ENCODE peak calls at places on chromosomes 5 and 9, in four cellular contexts. I is T-helper 2 cell, W is NCI-H2081, E is esophagus squamous epithelium. T is an unnamed sample.

GRCh38 chr5:107888541-107888940 is 217.8 kb upstream of the EFNA5 start:
- DNase-seq in W (no peak), I (no peak), E (no peak), T (no peak)

GRCh38 chr5:31193591-31194457 is at the start of gene CDH6:
- DNase-seq in W (peak; percentile 79), E (no peak), I (no peak), T (no peak)

GRCh38 chr9:134188421-134189166 is 24.2 kb upstream of the RNU6ATAC start:
- DNase-seq in I (no peak), E (no peak), W (no peak), T (no peak)

GRCh38 chr5:154273028-154273617 is 82.6 kb downstream of the GALNT10 start:
- DNase-seq in W (no peak), E (no peak), I (peak; percentile 50), T (no peak)

GRCh38 chr9:110069326-110070248 is 138.4 kb downstream of the C9orf152 start:
- DNase-seq in E (no peak), W (no peak), I (no peak), T (no peak)

GRCh38 chr9:107638922-107639321 is 149.4 kb upstream of the KLF4 start:
- DNase-seq in I (no peak), W (no peak), E (no peak), T (no peak)

GRCh38 chr5:164203581-164204225 is 698.3 kb downstream of the MAT2B start:
- DNase-seq in I (no peak), W (no peak), E (no peak), T (no peak)

GRCh38 chr5:64166201-64166959 is 737 bp downstream of the RNF180 start:
- DNase-seq in E (no peak), I (no peak), W (no peak), T (no peak)

GRCh38 chr9:113187935-113188595 is 33.0 kb downstream of the FKBP15 start:
- DNase-seq in E (no peak), W (no peak), I (no peak), T (no peak)

GRCh38 chr9:18478517-18479361 is 4.8 kb downstream of the ADAMTSL1 start:
- DNase-seq in I (no peak), E (no peak), W (no peak), T (no peak)

GRCh38 chr9:33139421-33140228 is 27.5 kb downstream of the B4GALT1 start:
- DNase-seq in W (no peak), E (no peak), I (no peak), T (no peak)

GRCh38 chr5:3962113-3962512 is 366.5 kb downstream of the IRX1 start:
- DNase-seq in I (no peak), E (no peak), W (no peak), T (no peak)

GRCh38 chr9:96413312-96414221 is 4.6 kb downstream of the ZNF367 start:
- DNase-seq in W (peak; percentile 59), E (no peak), I (no peak), T (no peak)

GRCh38 chr9:129483467-129484324 is 137.2 kb downstream of the C9orf50 start:
- DNase-seq in I (no peak), W (peak; percentile 23), E (no peak), T (peak; percentile 44)

GRCh38 chr9:130232899-130233586 is 32.5 kb upstream of the HMCN2 start:
- DNase-seq in E (no peak), I (no peak), W (no peak), T (no peak)

GRCh38 chr5:133688386-133688785 is 76.0 kb upstream of the FSTL4 start:
- DNase-seq in I (no peak), E (no peak), W (no peak), T (no peak)

GRCh38 chr5:153476767-153477166 is 13.7 kb upstream of the GRIA1 start:
- DNase-seq in E (no peak), I (no peak), W (no peak), T (no peak)

GRCh38 chr5:110900829-110901228 is 162.0 kb downstream of the SLC25A46 start:
- DNase-seq in W (no peak), E (no peak), I (no peak), T (no peak)

GRCh38 chr9:112050544-112051475 is 124.3 kb downstream of the SUSD1 start:
- DNase-seq in I (no peak), W (no peak), E (no peak), T (no peak)

GRCh38 chr9:88746029-88746743 is 211.2 kb downstream of the NXNL2 start:
- DNase-seq in I (no peak), E (no peak), W (no peak), T (no peak)

GRCh38 chr9:33921967-33922895 is 105.3 kb downstream of the UBE2R2 start:
- DNase-seq in E (no peak), W (no peak), I (no peak), T (no peak)

GRCh38 chr5:107444327-107444726 is 226.4 kb downstream of the EFNA5 start:
- DNase-seq in W (no peak), I (no peak), E (no peak), T (no peak)

GRCh38 chr5:14217587-14217986 is 74.4 kb downstream of the TRIO start:
- DNase-seq in E (no peak), W (no peak), I (no peak), T (no peak)

GRCh38 chr9:97564291-97565175 is 63.1 kb downstream of the TMOD1 start:
- DNase-seq in W (no peak), I (no peak), E (no peak), T (no peak)

GRCh38 chr5:100535060-100536005 is at the start of gene FAM174A:
- DNase-seq in I (peak; percentile 91), E (peak; percentile 70), W (peak; percentile 83), T (peak; percentile 94)

GRCh38 chr9:137545123-137545522 is 5.1 kb downstream of the PNPLA7 start:
- DNase-seq in E (no peak), I (no peak), W (no peak), T (peak; percentile 57)

GRCh38 chr9:105344283-105344682 is 99.8 kb downstream of the SLC44A1 start:
- DNase-seq in E (no peak), W (no peak), I (no peak), T (no peak)

GRCh38 chr5:97163790-97164285 is 19.2 kb downstream of the RIOK2 start:
- DNase-seq in E (no peak), I (no peak), W (no peak), T (no peak)

GRCh38 chr9:35658894-35659220 is 765 bp downstream of the CCDC107 start:
- DNase-seq in W (peak; percentile 53), I (no peak), E (no peak), T (no peak)

GRCh38 chr5:62931081-62931480 is 352.5 kb downstream of the LRRC70 start:
- DNase-seq in I (no peak), W (no peak), E (no peak), T (no peak)